ENCODE peak calls at places on chromosomes 7 and 10, in eight cellular contexts. I, Y, V, O, N, J, D and G are unnamed samples.

GRCh38 chr7:105487559-105488218 is 34.4 kb downstream of the PUS7 start:
- DNase-seq in Y (peak; percentile 62), O (no peak), I (no peak), D (no peak), V (no peak), N (peak; percentile 12), J (peak; percentile 46), G (no peak)

GRCh38 chr10:124745678-124746077 is 1.5 kb upstream of the FAM53B start:
- DNase-seq in I (no peak), V (peak; percentile 56), J (peak; percentile 75), N (peak; percentile 49), O (no peak), D (no peak), Y (peak; percentile 56), G (peak; percentile 45)

GRCh38 chr7:145106001-145106400 is 270.1 kb upstream of the TPK1 start:
- DNase-seq in D (no peak), J (no peak), V (no peak), O (no peak), I (peak; percentile 9), Y (no peak), N (no peak), G (peak; percentile 15)

GRCh38 chr10:69685802-69686585 is 55.9 kb downstream of the FAM241B start:
- DNase-seq in N (no peak), J (no peak), O (peak; percentile 79), D (no peak), V (no peak), Y (no peak), I (peak; percentile 93), G (no peak)

GRCh38 chr7:131455546-131455945 is 100.9 kb downstream of the PODXL start:
- DNase-seq in J (no peak), I (no peak), D (no peak), Y (no peak), N (no peak), V (no peak), O (no peak), G (no peak)

GRCh38 chr7:6175642-6176041 is 96.8 kb downstream of the CYTH3 start:
- DNase-seq in V (no peak), J (peak; percentile 87), I (no peak), O (no peak), N (no peak), Y (no peak), D (no peak), G (peak; percentile 32)

GRCh38 chr7:91266067-91266930 is 2.1 kb downstream of the FZD1 start:
- DNase-seq in N (no peak), D (peak; percentile 20), I (peak; percentile 18), O (peak; percentile 62), J (no peak), V (no peak), Y (no peak), G (peak; percentile 23)

GRCh38 chr7:92627956-92628355 is 37.8 kb upstream of the FAM133B start:
- DNase-seq in N (no peak), O (no peak), I (no peak), J (no peak), V (no peak), Y (no peak), D (no peak), G (no peak)

GRCh38 chr10:72407471-72407870 is 52.8 kb upstream of the DNAJB12 start:
- DNase-seq in J (no peak), O (no peak), D (no peak), V (no peak), N (no peak), I (no peak), Y (no peak), G (no peak)

GRCh38 chr10:28711079-28711478 is 33.8 kb downstream of the BAMBI start:
- DNase-seq in I (no peak), Y (no peak), V (no peak), N (no peak), D (no peak), J (peak; percentile 1), O (no peak), G (no peak)

GRCh38 chr7:142377567-142377966 is 119.7 kb upstream of the PRSS58 start:
- DNase-seq in I (no peak), J (no peak), V (no peak), Y (no peak), O (no peak), N (no peak), D (no peak), G (no peak)

GRCh38 chr10:120607710-120608703 is 151.0 kb downstream of the PLPP4 start:
- DNase-seq in V (no peak), N (no peak), J (no peak), Y (no peak), D (no peak), O (no peak), I (no peak), G (no peak)

GRCh38 chr7:6198687-6199595 is 73.5 kb downstream of the CYTH3 start:
- DNase-seq in V (no peak), J (no peak), I (no peak), Y (no peak), D (no peak), O (no peak), N (no peak), G (no peak)

GRCh38 chr7:79241288-79242055 is 212.0 kb downstream of the MAGI2 start:
- DNase-seq in N (no peak), D (no peak), I (no peak), J (no peak), O (no peak), V (no peak), Y (no peak), G (no peak)

GRCh38 chr7:47453093-47454056 is 128.5 kb downstream of the TNS3 start:
- DNase-seq in D (peak; percentile 86), J (peak; percentile 43), Y (no peak), I (peak; percentile 86), V (no peak), N (peak; percentile 40), O (peak; percentile 77), G (peak; percentile 66)

GRCh38 chr7:28395404-28395803 is 16.9 kb upstream of the CREB5 start:
- DNase-seq in I (no peak), J (no peak), D (no peak), V (no peak), N (no peak), O (no peak), Y (no peak), G (no peak)

GRCh38 chr10:50636576-50636975 is 12.8 kb upstream of the SGMS1 start:
- DNase-seq in N (no peak), D (no peak), Y (no peak), I (no peak), V (no peak), J (peak; percentile 24), O (no peak), G (no peak)

DNA sequence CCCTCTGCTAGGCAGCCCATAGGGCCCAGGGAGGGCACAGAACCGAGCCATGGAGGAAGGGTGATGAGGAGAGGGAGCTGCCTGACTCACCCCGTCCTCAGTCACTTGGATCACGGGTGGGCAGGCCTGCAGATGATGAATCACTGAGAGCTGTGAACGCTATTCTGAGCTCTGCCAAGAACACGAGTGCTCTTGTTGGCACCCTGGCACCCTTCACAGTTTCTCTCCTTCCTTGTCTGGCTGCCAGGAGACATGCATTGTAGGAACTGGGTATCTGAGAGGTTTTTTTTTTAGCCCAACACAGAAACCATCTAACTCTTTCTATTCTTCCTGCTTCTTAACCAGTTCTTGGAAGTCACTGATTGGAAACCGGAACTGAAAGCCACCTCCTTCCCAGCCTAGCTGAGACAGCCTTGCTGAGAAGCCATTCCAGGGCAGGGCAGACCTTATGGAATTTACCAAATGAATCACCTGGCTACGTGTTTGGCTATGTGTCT is 82.1 kb downstream of the SLC37A3 start:
- DNase-seq in D (peak; percentile 81), V (peak; percentile 19), Y (no peak), O (peak; percentile 82), J (no peak), N (peak; percentile 44), I (peak; percentile 71), G (peak; percentile 58)
- H3K4me3 ChIP-seq in D (no peak overlapping the region), V (no peak overlapping the region), Y (no peak overlapping the region), O (no peak overlapping the region), J (no peak overlapping the region), N (no peak overlapping the region), I (no peak overlapping the region), G (peak overlapping the region; percentile 13)

GRCh38 chr10:131058799-131059198 is 252.7 kb downstream of the TCERG1L start:
- DNase-seq in I (no peak), D (no peak), O (no peak), Y (no peak), V (no peak), N (no peak), J (no peak), G (no peak)

GRCh38 chr10:131053192-131053591 is 258.3 kb downstream of the TCERG1L start:
- DNase-seq in Y (no peak), N (no peak), O (no peak), D (no peak), I (no peak), J (no peak), V (no peak), G (no peak)

GRCh38 chr10:131056781-131057180 is 254.7 kb downstream of the TCERG1L start:
- DNase-seq in Y (no peak), I (no peak), N (no peak), V (no peak), J (no peak), D (no peak), O (no peak), G (no peak)

GRCh38 chr10:131055437-131055836 is 256.1 kb downstream of the TCERG1L start:
- DNase-seq in D (no peak), J (no peak), O (no peak), N (no peak), V (no peak), Y (no peak), I (no peak), G (no peak)

DNA sequence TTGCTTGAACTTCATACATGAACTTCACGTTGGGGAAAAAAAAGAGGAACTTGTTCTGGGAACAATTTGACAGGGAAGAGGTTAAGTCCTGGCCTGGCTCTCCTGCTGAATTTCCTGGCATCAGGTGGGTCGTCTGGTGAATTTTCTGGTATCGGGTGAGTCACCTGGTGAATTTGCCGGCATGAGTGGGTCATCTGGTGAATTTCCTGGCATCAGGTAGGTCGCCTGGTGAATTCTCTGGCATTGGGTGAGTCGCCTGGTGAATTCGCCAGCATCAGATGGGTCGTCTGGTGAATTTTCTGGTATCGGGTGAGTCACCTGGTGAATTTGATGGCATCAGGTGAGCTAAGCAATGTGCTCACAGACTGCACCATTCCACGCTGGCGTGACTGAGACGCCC is 255.4 kb downstream of the TCERG1L start:
- DNase-seq in D (no peak), I (no peak), V (no peak), J (no peak), N (no peak), O (no peak), Y (no peak), G (no peak)
- TF ChIP-seq POLR2A in D (no peak), I (no peak), V (no peak), J (no peak), N (no peak), O (no peak), Y (no peak), G (no peak)

DNA sequence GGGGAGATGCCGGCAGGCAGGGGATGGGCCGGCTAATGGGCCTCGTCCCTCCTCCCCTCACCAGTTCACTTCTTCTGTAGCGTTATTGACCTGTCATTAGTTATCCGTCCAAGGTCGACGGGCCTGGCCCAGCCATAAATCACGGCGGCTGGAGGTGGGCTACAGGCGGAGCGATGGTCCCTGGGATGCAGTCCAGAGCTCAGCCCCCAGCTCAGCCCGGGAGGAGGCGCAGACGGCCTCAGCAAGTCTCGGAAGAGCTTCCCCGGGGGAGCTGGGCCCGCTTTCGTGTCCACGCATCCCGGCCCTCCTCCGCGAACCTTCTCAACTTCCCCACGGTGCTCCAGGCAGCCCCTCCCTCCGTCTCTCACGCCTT is 18.6 kb downstream of the POLL start:
- DNase-seq in O (no peak), V (no peak), D (no peak), N (no peak), J (no peak), I (no peak), Y (no peak), G (no peak)
- H3K4me3 ChIP-seq in O (peak overlapping the region; percentile 44), V (peak overlapping the region; percentile 66), D (no peak overlapping the region), N (peak overlapping the region; percentile 63), J (no peak overlapping the region), I (no peak overlapping the region), Y (peak overlapping the region; percentile 68), G (no peak overlapping the region)

GRCh38 chr10:129820451-129820850 is 143.6 kb downstream of the EBF3 start:
- DNase-seq in I (no peak), N (no peak), J (no peak), O (no peak), Y (no peak), V (no peak), D (no peak), G (no peak)
- TF ChIP-seq POLR2A in I (no peak), N (no peak), J (no peak), O (no peak), Y (no peak), V (no peak), D (no peak), G (no peak)